ENCODE peak calls at places on chromosomes 12 and 14, in seven cellular contexts. One of them, this sample, is unnamed.

GRCh38 chr12:12837025-12837872 is 24.1 kb downstream of the DDX47 start:
- DNase-seq in CD8-positive, alpha-beta T cell: peak; percentile 22
- DNase-seq in fibroblast of lung: peak; percentile 79
- DNase-seq in osteoblast: peak; percentile 91
- DNase-seq in heart right ventricle: peak; percentile 12
- DNase-seq in A549: peak; percentile 75
- DNase-seq in left ventricle myocardium inferior: no peak
- DNase-seq in this sample: peak; percentile 38

GRCh38 chr14:95255487-95255886 is 64.2 kb downstream of the CLMN start:
- DNase-seq in CD8-positive, alpha-beta T cell: no peak
- DNase-seq in fibroblast of lung: peak; percentile 32
- DNase-seq in osteoblast: no peak
- DNase-seq in heart right ventricle: peak; percentile 59
- DNase-seq in A549: peak; percentile 81
- DNase-seq in left ventricle myocardium inferior: no peak
- DNase-seq in this sample: peak; percentile 82

GRCh38 chr12:116719661-116720060 is 18.2 kb downstream of the SPRING1 start:
- DNase-seq in CD8-positive, alpha-beta T cell: no peak
- DNase-seq in fibroblast of lung: no peak
- DNase-seq in osteoblast: no peak
- DNase-seq in heart right ventricle: no peak
- DNase-seq in A549: no peak
- DNase-seq in left ventricle myocardium inferior: no peak
- DNase-seq in this sample: no peak

GRCh38 chr14:24964048-24964447 is 85.9 kb downstream of the STXBP6 start:
- DNase-seq in CD8-positive, alpha-beta T cell: no peak
- DNase-seq in fibroblast of lung: no peak
- DNase-seq in osteoblast: no peak
- DNase-seq in heart right ventricle: no peak
- DNase-seq in A549: no peak
- DNase-seq in left ventricle myocardium inferior: no peak
- DNase-seq in this sample: no peak

GRCh38 chr12:109385339-109386078 is 37.8 kb downstream of the MYO1H start:
- DNase-seq in CD8-positive, alpha-beta T cell: no peak
- DNase-seq in fibroblast of lung: peak; percentile 69
- DNase-seq in osteoblast: no peak
- DNase-seq in heart right ventricle: no peak
- DNase-seq in A549: peak; percentile 51
- DNase-seq in left ventricle myocardium inferior: no peak
- DNase-seq in this sample: no peak

GRCh38 chr12:6850796-6851152 is 312 bp downstream of the CDCA3 start:
- DNase-seq in CD8-positive, alpha-beta T cell: no peak
- DNase-seq in fibroblast of lung: no peak
- DNase-seq in osteoblast: peak; percentile 66
- DNase-seq in heart right ventricle: no peak
- DNase-seq in A549: no peak
- DNase-seq in left ventricle myocardium inferior: no peak
- DNase-seq in this sample: no peak

GRCh38 chr12:53113951-53114350 is 10.7 kb downstream of the SOAT2 start:
- DNase-seq in CD8-positive, alpha-beta T cell: no peak
- DNase-seq in fibroblast of lung: no peak
- DNase-seq in osteoblast: no peak
- DNase-seq in heart right ventricle: no peak
- DNase-seq in A549: no peak
- DNase-seq in left ventricle myocardium inferior: no peak
- DNase-seq in this sample: no peak

GRCh38 chr12:67415473-67415872 is 146.3 kb downstream of the CAND1 start:
- DNase-seq in CD8-positive, alpha-beta T cell: no peak
- DNase-seq in fibroblast of lung: peak; percentile 55
- DNase-seq in osteoblast: peak; percentile 62
- DNase-seq in heart right ventricle: peak; percentile 33
- DNase-seq in A549: no peak
- DNase-seq in left ventricle myocardium inferior: no peak
- DNase-seq in this sample: no peak

GRCh38 chr14:55536208-55536708 is 43.7 kb upstream of the KTN1 start:
- DNase-seq in CD8-positive, alpha-beta T cell: no peak
- DNase-seq in fibroblast of lung: no peak
- DNase-seq in osteoblast: no peak
- DNase-seq in heart right ventricle: no peak
- DNase-seq in A549: no peak
- DNase-seq in left ventricle myocardium inferior: no peak
- DNase-seq in this sample: no peak

GRCh38 chr12:116257213-116257612 is 20.3 kb downstream of the MED13L start:
- DNase-seq in CD8-positive, alpha-beta T cell: no peak
- DNase-seq in fibroblast of lung: peak; percentile 37
- DNase-seq in osteoblast: no peak
- DNase-seq in heart right ventricle: no peak
- DNase-seq in A549: no peak
- DNase-seq in left ventricle myocardium inferior: no peak
- DNase-seq in this sample: no peak

GRCh38 chr12:52202361-52203078 is 10.7 kb upstream of the KRT80 start:
- DNase-seq in CD8-positive, alpha-beta T cell: no peak
- DNase-seq in fibroblast of lung: no peak
- DNase-seq in osteoblast: peak; percentile 84
- DNase-seq in heart right ventricle: no peak
- DNase-seq in A549: no peak
- DNase-seq in left ventricle myocardium inferior: peak; percentile 13
- DNase-seq in this sample: peak; percentile 32

GRCh38 chr14:54220122-54220691 is 176.6 kb upstream of the CDKN3 start:
- DNase-seq in CD8-positive, alpha-beta T cell: no peak
- DNase-seq in fibroblast of lung: peak; percentile 22
- DNase-seq in osteoblast: peak; percentile 75
- DNase-seq in heart right ventricle: peak; percentile 49
- DNase-seq in A549: no peak
- DNase-seq in left ventricle myocardium inferior: peak; percentile 40
- DNase-seq in this sample: no peak

GRCh38 chr14:56189306-56189705 is 71.1 kb downstream of the PELI2 start:
- DNase-seq in CD8-positive, alpha-beta T cell: no peak
- DNase-seq in fibroblast of lung: peak; percentile 85
- DNase-seq in osteoblast: no peak
- DNase-seq in heart right ventricle: no peak
- DNase-seq in A549: peak; percentile 39
- DNase-seq in left ventricle myocardium inferior: no peak
- DNase-seq in this sample: no peak

GRCh38 chr12:50201987-50202521 is 34.9 kb upstream of the CERS5 start:
- DNase-seq in CD8-positive, alpha-beta T cell: no peak
- DNase-seq in fibroblast of lung: peak; percentile 26
- DNase-seq in osteoblast: peak; percentile 66
- DNase-seq in heart right ventricle: no peak
- DNase-seq in A549: no peak
- DNase-seq in left ventricle myocardium inferior: no peak
- DNase-seq in this sample: no peak

GRCh38 chr14:65356327-65356836 is 56.1 kb upstream of the FUT8 start:
- DNase-seq in CD8-positive, alpha-beta T cell: no peak
- DNase-seq in fibroblast of lung: peak; percentile 64
- DNase-seq in osteoblast: peak; percentile 83
- DNase-seq in heart right ventricle: no peak
- DNase-seq in A549: peak; percentile 41
- DNase-seq in left ventricle myocardium inferior: no peak
- DNase-seq in this sample: peak; percentile 47

GRCh38 chr12:114006482-114007425 is 40.6 kb upstream of the RBM19 start:
- DNase-seq in CD8-positive, alpha-beta T cell: no peak
- DNase-seq in fibroblast of lung: no peak
- DNase-seq in osteoblast: no peak
- DNase-seq in heart right ventricle: no peak
- DNase-seq in A549: no peak
- DNase-seq in left ventricle myocardium inferior: no peak
- DNase-seq in this sample: no peak

GRCh38 chr14:33617154-33617553 is 333.7 kb downstream of the EGLN3 start:
- DNase-seq in CD8-positive, alpha-beta T cell: no peak
- DNase-seq in fibroblast of lung: peak; percentile 83
- DNase-seq in osteoblast: no peak
- DNase-seq in heart right ventricle: no peak
- DNase-seq in A549: no peak
- DNase-seq in left ventricle myocardium inferior: no peak
- DNase-seq in this sample: no peak

GRCh38 chr14:87916103-87916885 is 76.7 kb downstream of the GALC start:
- DNase-seq in CD8-positive, alpha-beta T cell: no peak
- DNase-seq in fibroblast of lung: no peak
- DNase-seq in osteoblast: no peak
- DNase-seq in heart right ventricle: no peak
- DNase-seq in A549: no peak
- DNase-seq in left ventricle myocardium inferior: no peak
- DNase-seq in this sample: peak; percentile 69

GRCh38 chr14:94025720-94026119 is 420 bp upstream of the OTUB2 start:
- DNase-seq in CD8-positive, alpha-beta T cell: no peak
- DNase-seq in fibroblast of lung: no peak
- DNase-seq in osteoblast: no peak
- DNase-seq in heart right ventricle: no peak
- DNase-seq in A549: no peak
- DNase-seq in left ventricle myocardium inferior: no peak
- DNase-seq in this sample: no peak

GRCh38 chr12:123794027-123794426 is 31.9 kb downstream of the DNAH10 start:
- DNase-seq in CD8-positive, alpha-beta T cell: no peak
- DNase-seq in fibroblast of lung: no peak
- DNase-seq in osteoblast: no peak
- DNase-seq in heart right ventricle: no peak
- DNase-seq in A549: no peak
- DNase-seq in left ventricle myocardium inferior: no peak
- DNase-seq in this sample: no peak

GRCh38 chr14:90062852-90063539 is 1.2 kb downstream of the KCNK13 start:
- DNase-seq in CD8-positive, alpha-beta T cell: no peak
- DNase-seq in fibroblast of lung: no peak
- DNase-seq in osteoblast: peak; percentile 76
- DNase-seq in heart right ventricle: no peak
- DNase-seq in A549: no peak
- DNase-seq in left ventricle myocardium inferior: no peak
- DNase-seq in this sample: no peak

GRCh38 chr14:90061849-90062794 is at the start of gene KCNK13:
- DNase-seq in CD8-positive, alpha-beta T cell: no peak
- DNase-seq in fibroblast of lung: no peak
- DNase-seq in osteoblast: peak; percentile 87
- DNase-seq in heart right ventricle: no peak
- DNase-seq in A549: no peak
- DNase-seq in left ventricle myocardium inferior: peak; percentile 20
- DNase-seq in this sample: peak; percentile 82

GRCh38 chr14:90060965-90061848 is 587 bp upstream of the KCNK13 start:
- DNase-seq in CD8-positive, alpha-beta T cell: no peak
- DNase-seq in fibroblast of lung: no peak
- DNase-seq in osteoblast: no peak
- DNase-seq in heart right ventricle: no peak
- DNase-seq in A549: no peak
- DNase-seq in left ventricle myocardium inferior: no peak
- DNase-seq in this sample: no peak

GRCh38 chr14:90058876-90059458 is 2.8 kb upstream of the KCNK13 start:
- DNase-seq in CD8-positive, alpha-beta T cell: no peak
- DNase-seq in fibroblast of lung: peak; percentile 9
- DNase-seq in osteoblast: no peak
- DNase-seq in heart right ventricle: no peak
- DNase-seq in A549: no peak
- DNase-seq in left ventricle myocardium inferior: no peak
- DNase-seq in this sample: no peak

DNA sequence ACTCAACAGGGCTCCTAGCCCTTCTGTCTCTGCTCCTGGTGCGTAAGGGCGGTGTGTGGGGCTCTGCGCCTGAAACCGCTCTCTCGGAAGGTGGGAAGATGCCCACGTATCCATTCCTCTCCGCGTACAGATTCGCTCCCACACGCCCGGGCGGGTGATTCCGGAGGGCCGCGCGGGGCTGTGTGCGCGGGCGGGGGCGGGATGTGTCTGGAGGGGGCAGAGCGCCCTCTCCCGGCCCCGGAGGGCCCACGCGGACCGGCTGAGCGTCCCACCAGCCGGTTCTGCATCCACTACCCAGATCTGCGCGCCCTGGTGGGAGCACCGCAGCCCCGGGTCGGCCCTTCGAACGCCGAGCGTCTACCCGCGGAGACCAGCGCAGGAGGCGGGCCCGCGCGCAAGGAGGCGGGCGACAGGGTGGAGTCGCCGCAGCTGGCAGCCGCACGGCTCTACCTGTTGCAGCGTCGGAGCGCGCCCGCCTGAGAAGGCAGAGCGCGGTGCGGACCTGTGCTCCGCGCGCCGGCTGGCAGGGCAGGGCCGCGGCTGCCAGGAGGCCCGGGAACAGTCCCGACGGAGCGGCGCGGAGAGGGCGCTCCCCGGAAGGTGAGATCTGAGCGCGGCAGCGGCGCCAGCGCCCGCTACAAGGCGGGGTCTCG is 1.4 kb upstream of the KCNK13 start:
- DNase-seq in CD8-positive, alpha-beta T cell: peak; percentile 27
- DNase-seq in fibroblast of lung: peak; percentile 42
- DNase-seq in osteoblast: peak; percentile 96
- DNase-seq in heart right ventricle: no peak
- DNase-seq in A549: peak; percentile 48
- DNase-seq in left ventricle myocardium inferior: peak; percentile 42
- DNase-seq in this sample: peak; percentile 37
- TF ChIP-seq CTCF in CD8-positive, alpha-beta T cell: peak; percentile 20
- TF ChIP-seq CTCF in fibroblast of lung: peak; percentile 37
- TF ChIP-seq CTCF in osteoblast: peak; percentile 39
- TF ChIP-seq CTCF in heart right ventricle: peak; percentile 11
- TF ChIP-seq CTCF in A549: peak; percentile 52
- TF ChIP-seq CTCF in left ventricle myocardium inferior: peak; percentile 65
- TF ChIP-seq CTCF in this sample: peak; percentile 32

GRCh38 chr14:37792124-37792523 is 196.7 kb downstream of the TTC6 start:
- DNase-seq in CD8-positive, alpha-beta T cell: no peak
- DNase-seq in fibroblast of lung: no peak
- DNase-seq in osteoblast: no peak
- DNase-seq in heart right ventricle: no peak
- DNase-seq in A549: no peak
- DNase-seq in left ventricle myocardium inferior: no peak
- DNase-seq in this sample: no peak
- H3K27ac ChIP-seq in CD8-positive, alpha-beta T cell: no peak overlapping the region
- H3K27ac ChIP-seq in fibroblast of lung: no peak overlapping the region
- H3K27ac ChIP-seq in osteoblast: no peak overlapping the region
- H3K27ac ChIP-seq in heart right ventricle: no peak overlapping the region
- H3K27ac ChIP-seq in A549: no peak overlapping the region
- H3K27ac ChIP-seq in left ventricle myocardium inferior: no peak overlapping the region
- H3K27ac ChIP-seq in this sample: no peak overlapping the region

GRCh38 chr14:102922490-102923200 is at the start of gene AMN:
- DNase-seq in CD8-positive, alpha-beta T cell: no peak
- DNase-seq in fibroblast of lung: no peak
- DNase-seq in osteoblast: peak; percentile 85
- DNase-seq in heart right ventricle: no peak
- DNase-seq in A549: peak; percentile 40
- DNase-seq in left ventricle myocardium inferior: no peak
- DNase-seq in this sample: no peak
- TF ChIP-seq CTCF in CD8-positive, alpha-beta T cell: no peak
- TF ChIP-seq CTCF in fibroblast of lung: no peak
- TF ChIP-seq CTCF in osteoblast: no peak
- TF ChIP-seq CTCF in heart right ventricle: no peak
- TF ChIP-seq CTCF in A549: no peak
- TF ChIP-seq CTCF in left ventricle myocardium inferior: no peak
- TF ChIP-seq CTCF in this sample: no peak

DNA sequence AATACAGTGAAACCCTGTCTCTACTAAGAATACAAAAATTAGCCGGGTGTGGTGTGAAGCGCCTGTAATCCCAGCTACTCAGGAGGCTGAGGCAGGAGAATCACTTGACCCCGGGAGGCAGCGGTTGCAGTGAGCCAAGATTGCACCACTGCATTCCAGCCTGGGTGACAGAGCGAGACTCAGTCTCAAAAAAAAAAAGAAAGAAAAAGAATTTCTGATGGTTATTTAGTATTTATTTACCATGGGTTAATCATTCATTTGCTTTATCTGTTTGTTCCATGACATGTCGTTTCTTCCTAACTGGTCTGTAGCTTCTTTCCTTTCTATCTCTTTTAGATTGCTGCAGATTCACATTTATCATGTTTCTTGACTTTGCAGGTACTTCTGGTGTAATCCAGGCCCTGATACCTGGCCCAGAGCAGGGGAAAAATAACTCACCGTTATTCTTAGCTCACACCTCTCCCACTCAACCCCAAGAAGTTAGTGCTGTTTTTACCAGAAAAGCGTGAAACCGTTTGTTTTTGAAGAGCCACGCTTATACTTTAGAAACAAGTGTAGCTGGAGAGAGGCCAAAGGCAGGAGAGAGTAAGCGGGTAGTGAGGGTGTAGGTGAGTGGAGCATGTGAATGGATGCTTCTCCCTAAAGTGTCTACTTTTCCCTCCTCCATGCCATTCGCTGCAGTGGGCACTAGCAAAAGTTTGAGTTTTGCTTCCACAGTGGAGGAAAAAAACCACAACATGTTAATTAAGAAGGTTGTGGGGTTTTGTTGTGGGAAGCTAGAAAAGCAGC is 45.4 kb downstream of the SRGAP1 start:
- DNase-seq in CD8-positive, alpha-beta T cell: no peak
- DNase-seq in fibroblast of lung: no peak
- DNase-seq in osteoblast: peak; percentile 25
- DNase-seq in heart right ventricle: no peak
- DNase-seq in A549: no peak
- DNase-seq in left ventricle myocardium inferior: no peak
- DNase-seq in this sample: no peak
- H3K27ac ChIP-seq in CD8-positive, alpha-beta T cell: no peak overlapping the region
- H3K27ac ChIP-seq in fibroblast of lung: no peak overlapping the region
- H3K27ac ChIP-seq in osteoblast: peak overlapping the region; percentile 32
- H3K27ac ChIP-seq in heart right ventricle: no peak overlapping the region
- H3K27ac ChIP-seq in A549: peak overlapping the region; percentile 92
- H3K27ac ChIP-seq in left ventricle myocardium inferior: no peak overlapping the region
- H3K27ac ChIP-seq in this sample: no peak overlapping the region

This sample was measured in left lung.